ENCODE peak calls at places on chromosomes 13 and 19, in six cellular contexts. G is amniotic stem cell; W is HuH-7.5; F is H54; I is activated CD4-positive, alpha-beta T cell treated with anti-CD3 and anti-CD28 coated beads, Interleukin-2, amount 50 U/mL, for 24 hours; P is activated CD4-positive, alpha-beta memory T cell treated with anti-CD3 and anti-CD28 coated beads for 36 hours. V is an unnamed sample.

GRCh38 chr13:112643759-112644459 is 45.9 kb upstream of the ATP11A start:
- DNase-seq in F (no peak), I (no peak), P (no peak), G (no peak), W (no peak), V (no peak)

GRCh38 chr19:2242811-2243210 is 6.2 kb downstream of the SF3A2 start:
- DNase-seq in I (no peak), P (no peak), W (no peak), G (no peak), F (no peak), V (no peak)

GRCh38 chr19:28466107-28467045 is 746.6 kb downstream of the UQCRFS1 start:
- DNase-seq in I (peak), G (no peak), P (peak), F (peak), W (peak), V (peak)

GRCh38 chr19:42069619-42070293 is at the start of gene GRIK5:
- DNase-seq in I (no peak), F (no peak), G (no peak), W (no peak), P (no peak), V (no peak)

GRCh38 chr13:32838985-32839384 is 177.2 kb upstream of the KL start:
- DNase-seq in W (peak), P (no peak), F (no peak), I (no peak), G (no peak), V (no peak)

GRCh38 chr19:12611361-12611699 is 610 bp downstream of the ZNF791 start:
- DNase-seq in G (peak), I (no peak), W (peak), F (peak), P (no peak), V (no peak)

GRCh38 chr19:19552811-19553210 is 14.7 kb downstream of the CILP2 start:
- DNase-seq in I (no peak), P (peak), F (peak), G (no peak), W (peak), V (no peak)

GRCh38 chr13:30652746-30653145 is 35.0 kb downstream of the USPL1 start:
- DNase-seq in G (no peak), I (no peak), F (no peak), P (no peak), W (no peak), V (no peak)

GRCh38 chr19:7799640-7800355 is 30.2 kb upstream of the EVI5L start:
- DNase-seq in P (peak), F (peak), W (peak), G (peak), I (peak), V (no peak)

GRCh38 chr19:27909185-27909840 is 1303.6 kb downstream of the UQCRFS1 start:
- DNase-seq in P (no peak), I (no peak), F (no peak), G (no peak), W (no peak), V (no peak)

GRCh38 chr13:41694902-41695301 is 237.6 kb downstream of the RGCC start:
- DNase-seq in I (no peak), W (no peak), G (peak), P (no peak), F (no peak), V (no peak)

GRCh38 chr13:107276936-107277335 is 709.0 kb upstream of the ARGLU1 start:
- DNase-seq in P (no peak), G (peak), W (no peak), F (no peak), I (no peak), V (no peak)

GRCh38 chr19:50567052-50567841 is 988 bp downstream of the LRRC4B start:
- DNase-seq in I (no peak), P (no peak), G (no peak), F (no peak), W (no peak), V (no peak)

GRCh38 chr13:104809483-104809882 is 1726.0 kb downstream of the EFNB2 start:
- DNase-seq in W (no peak), F (no peak), I (no peak), P (no peak), G (no peak), V (no peak)

GRCh38 chr13:26497991-26498423 is 59.5 kb upstream of the WASF3 start:
- DNase-seq in G (no peak), P (no peak), F (no peak), I (no peak), W (no peak), V (no peak)

GRCh38 chr19:33493401-33494275 is 28.0 kb downstream of the PEPD start:
- DNase-seq in P (no peak), F (no peak), W (no peak), I (no peak), G (no peak), V (no peak)

GRCh38 chr19:7112675-7113074 is 43.2 kb downstream of the ZNF557 start:
- DNase-seq in F (no peak), P (no peak), G (no peak), I (no peak), W (no peak), V (no peak)

GRCh38 chr19:15371786-15372380 is 7.7 kb downstream of the AKAP8 start:
- DNase-seq in W (no peak), I (no peak), P (no peak), G (no peak), F (no peak), V (no peak)

GRCh38 chr13:31846182-31846938 is 107.0 kb downstream of the RXFP2 start:
- DNase-seq in P (peak), I (peak), G (peak), W (peak), F (peak), V (peak)

GRCh38 chr13:59677966-59678814 is 485.5 kb downstream of the DIAPH3 start:
- DNase-seq in G (peak), I (no peak), P (no peak), F (no peak), W (peak), V (no peak)

GRCh38 chr19:46069841-46070341 is 29.1 kb upstream of the IGFL4 start:
- DNase-seq in W (no peak), G (peak), P (no peak), I (no peak), F (no peak), V (no peak)

GRCh38 chr19:5534787-5535586 is 32.8 kb downstream of the TINCR start:
- DNase-seq in P (peak), F (no peak), W (no peak), I (no peak), G (no peak), V (no peak)

GRCh38 chr13:106507560-106508274 is 27.7 kb downstream of the EFNB2 start:
- DNase-seq in W (no peak), P (no peak), F (peak), G (no peak), I (no peak), V (no peak)

GRCh38 chr19:898663-899062 is 5.4 kb downstream of the RNU6-9 start:
- DNase-seq in P (peak), W (no peak), I (no peak), G (no peak), F (no peak), V (no peak)

GRCh38 chr19:11010041-11010440 is 49.2 kb downstream of the SMARCA4 start:
- DNase-seq in P (no peak), G (no peak), I (no peak), W (no peak), F (no peak), V (no peak)

GRCh38 chr13:73754727-73755292 is 379.4 kb downstream of the KLF12 start:
- DNase-seq in W (peak), G (peak), F (peak), I (peak), P (no peak), V (no peak)

GRCh38 chr13:27341616-27342015 is 71.0 kb downstream of the RASL11A start:
- DNase-seq in I (no peak), F (no peak), W (no peak), G (no peak), P (no peak), V (no peak)

GRCh38 chr13:44685641-44686040 is 109.5 kb upstream of the TSC22D1 start:
- DNase-seq in P (no peak), I (no peak), W (no peak), G (no peak), F (no peak), V (no peak)

GRCh38 chr19:40178756-40179155 is 12.5 kb upstream of the MAP3K10 start:
- DNase-seq in W (no peak), G (no peak), I (no peak), F (no peak), P (no peak), V (no peak)

GRCh38 chr13:46313441-46314257 is 73.4 kb downstream of the RUBCNL start:
- DNase-seq in F (no peak), W (no peak), P (no peak), G (no peak), I (no peak), V (no peak)

GRCh38 chr19:1470864-1471513 is 8.0 kb downstream of the C19orf25 start:
- DNase-seq in I (no peak), F (no peak), W (peak), P (peak), G (no peak), V (no peak)

GRCh38 chr19:10421240-10421948 is 1.1 kb downstream of the PDE4A start:
- DNase-seq in F (no peak), G (no peak), I (no peak), W (peak), P (peak), V (no peak)

GRCh38 chr13:111879719-111880118 is 187.2 kb upstream of the SOX1 start:
- DNase-seq in F (no peak), W (no peak), I (no peak), G (no peak), P (no peak), V (no peak)

GRCh38 chr19:982567-983170 is 1.5 kb upstream of the WDR18 start:
- DNase-seq in G (no peak), F (peak), P (peak), I (peak), W (peak), V (peak)

GRCh38 chr13:97648171-97648880 is 214.4 kb downstream of the RAP2A start:
- DNase-seq in W (no peak), G (no peak), F (no peak), I (no peak), P (no peak), V (no peak)

GRCh38 chr19:33703438-33703750 is 81.6 kb downstream of the CHST8 start:
- DNase-seq in P (no peak), F (no peak), I (no peak), G (no peak), W (no peak), V (no peak)

GRCh38 chr13:24680258-24680920 is at the start of gene ATP12A:
- DNase-seq in I (no peak), W (no peak), F (no peak), P (peak), G (no peak), V (no peak)